ENCODE peak calls at places on chromosomes 6 and 20, in eight cellular contexts. S is left lung; K is left ventricle myocardium inferior; L is stomach; W is GM23248; T is aorta; G is effector memory CD4-positive, alpha-beta T cell; B is ascending aorta. R is an unnamed sample.

GRCh38 chr6:37530294-37530693 is 30.6 kb upstream of the CCDC167 start:
- DNase-seq in K (no peak), T (no peak), L (no peak), G (no peak), S (no peak), W (peak; percentile 27), B (no peak), R (no peak)

GRCh38 chr20:4151991-4152695 is 136.8 kb upstream of the RNF24 start:
- DNase-seq in S (no peak), G (no peak), T (peak; percentile 57), B (no peak), K (no peak), L (no peak), W (peak; percentile 53), R (peak; percentile 44)

GRCh38 chr6:37260063-37260843 is 2.3 kb upstream of the TMEM217 start:
- DNase-seq in L (no peak), S (no peak), B (no peak), K (no peak), W (no peak), G (no peak), T (no peak), R (no peak)

GRCh38 chr6:162408805-162409535 is 318.6 kb downstream of the PRKN start:
- DNase-seq in B (no peak), S (no peak), G (no peak), K (no peak), T (no peak), L (no peak), W (no peak), R (no peak)

GRCh38 chr6:161169060-161169459 is 104.8 kb downstream of the AGPAT4 start:
- DNase-seq in W (no peak), B (no peak), L (no peak), G (no peak), K (no peak), T (no peak), S (no peak), R (no peak)

GRCh38 chr20:3068075-3068474 is 3.3 kb upstream of the OXT start:
- DNase-seq in W (no peak), B (no peak), K (no peak), G (no peak), L (no peak), T (peak; percentile 44), S (no peak), R (no peak)

GRCh38 chr6:163554663-163555062 is 140.1 kb downstream of the QKI start:
- DNase-seq in B (peak; percentile 70), W (peak; percentile 65), S (no peak), K (peak; percentile 51), L (peak; percentile 59), G (peak; percentile 22), T (peak; percentile 80), R (no peak)

GRCh38 chr6:106748547-106749207 is 119.3 kb downstream of the QRSL1 start:
- DNase-seq in T (no peak), S (no peak), B (no peak), W (no peak), K (no peak), G (no peak), L (no peak), R (no peak)

GRCh38 chr20:42020316-42020715 is 402.1 kb upstream of the CHD6 start:
- DNase-seq in B (no peak), G (no peak), S (no peak), W (no peak), L (no peak), K (no peak), T (no peak), R (no peak)

GRCh38 chr20:38554986-38555385 is 26.0 kb upstream of the ADIG start:
- DNase-seq in W (no peak), S (no peak), T (no peak), K (no peak), B (no peak), L (no peak), G (no peak), R (no peak)

GRCh38 chr6:79525272-79526100 is 11.7 kb downstream of the LCA5 start:
- DNase-seq in L (no peak), T (no peak), G (no peak), S (no peak), W (peak; percentile 7), K (no peak), B (no peak), R (no peak)

GRCh38 chr20:21129861-21130260 is 4.0 kb downstream of the KIZ start:
- DNase-seq in B (no peak), T (no peak), S (no peak), K (no peak), G (no peak), L (no peak), W (no peak), R (no peak)

GRCh38 chr6:30836957-30837356 is 47.4 kb upstream of the DDR1 start:
- DNase-seq in T (no peak), W (peak; percentile 42), S (no peak), G (no peak), L (no peak), K (no peak), B (no peak), R (no peak)

GRCh38 chr6:123529058-123529457 is 107.7 kb downstream of the TRDN start:
- DNase-seq in S (no peak), T (no peak), K (no peak), L (no peak), B (no peak), W (no peak), G (no peak), R (no peak)

DNA sequence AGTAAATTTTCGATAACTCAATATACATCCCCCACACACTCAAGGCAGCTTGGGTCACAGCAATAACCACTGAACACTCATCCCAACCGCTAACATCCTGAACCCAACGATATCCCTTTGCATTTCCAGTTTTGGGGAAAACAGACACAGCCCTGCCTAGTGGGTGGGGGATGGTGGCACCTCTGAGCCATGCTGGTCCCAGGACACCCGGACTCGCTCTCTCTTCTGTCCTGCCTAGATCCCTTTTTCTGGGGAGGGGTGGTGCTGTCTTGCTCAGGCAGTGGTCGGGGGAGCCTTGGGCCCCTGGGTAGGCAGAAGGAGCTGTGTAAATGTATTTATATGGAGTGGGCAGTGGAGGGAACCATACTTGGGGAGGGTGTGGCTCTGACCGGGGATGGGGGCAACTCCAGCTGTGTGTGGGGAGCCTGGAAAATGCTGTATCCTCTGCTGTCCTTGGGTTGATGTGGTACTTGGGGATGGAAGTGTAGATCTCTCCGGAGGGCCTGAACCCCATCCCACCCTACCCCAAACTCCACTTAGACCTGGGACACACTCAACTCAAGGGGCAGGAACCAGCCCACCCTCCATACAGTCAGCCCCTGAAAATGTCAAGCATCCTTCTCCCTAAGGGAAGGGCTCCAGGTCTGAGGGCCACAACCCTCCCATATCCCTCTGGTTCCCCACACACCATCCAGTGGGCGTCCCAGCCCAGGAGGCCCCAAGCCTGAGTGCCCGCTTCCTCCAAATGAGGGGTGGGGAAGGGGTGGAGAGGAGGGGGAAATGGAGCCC is 23.7 kb upstream of the SLC22A7 start:
- DNase-seq in G (no peak), K (no peak), T (no peak), S (no peak), L (no peak), B (no peak), W (no peak), R (no peak)
- H3K27ac ChIP-seq in G (no peak overlapping the region), K (no peak overlapping the region), T (no peak overlapping the region), S (no peak overlapping the region), L (no peak overlapping the region), B (no peak overlapping the region), W (no peak overlapping the region), R (no peak overlapping the region)

DNA sequence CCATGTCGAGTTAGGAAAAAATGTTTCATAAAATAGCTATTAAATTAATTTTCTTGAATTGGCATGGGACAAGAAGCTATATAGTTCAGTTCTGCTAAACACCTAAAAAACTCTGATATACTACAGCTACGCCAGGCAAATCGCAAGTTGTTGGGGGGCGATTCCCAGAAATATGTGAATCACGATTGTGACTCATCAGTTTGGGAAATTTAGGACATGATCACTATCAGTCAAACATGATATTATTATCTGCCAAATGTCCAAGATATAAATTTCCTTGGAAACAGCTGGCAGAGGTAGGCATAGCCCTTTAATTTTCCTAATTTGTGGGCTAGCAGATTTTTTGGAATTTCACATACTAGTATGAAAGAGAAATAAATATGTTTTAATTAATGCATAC is 123.6 kb downstream of the ATXN1 start:
- DNase-seq in L (no peak), S (no peak), G (no peak), K (no peak), W (peak; percentile 5), T (no peak), B (no peak), R (no peak)
- H3K4me3 ChIP-seq in L (no peak overlapping the region), S (no peak overlapping the region), G (no peak overlapping the region), K (no peak overlapping the region), W (no peak overlapping the region), T (no peak overlapping the region), B (no peak overlapping the region), R (no peak overlapping the region)

GRCh38 chr20:50152394-50153152 is 950 bp downstream of the PEDS1 start:
- DNase-seq in S (no peak), G (no peak), L (no peak), T (no peak), B (no peak), W (peak; percentile 50), K (no peak), R (no peak)
- H3K4me1 ChIP-seq in S (peaks cover 21% of the 10 kb centered on the region), G (peaks cover 32% of the 10 kb centered on the region), L (peaks cover 62% of the 10 kb centered on the region), T (no peaks in the 10 kb centered on the region), B (peaks cover 7% of the 10 kb centered on the region), W (peaks cover 31% of the 10 kb centered on the region), K (peaks cover 66% of the 10 kb centered on the region), R (peaks cover 40% of the 10 kb centered on the region)

GRCh38 chr20:37526839-37527637 is 638 bp downstream of the BLCAP start:
- DNase-seq in S (no peak), T (no peak), L (peak; percentile 33), G (no peak), K (no peak), W (peak; percentile 72), B (peak; percentile 55), R (peak; percentile 82)

GRCh38 chr20:37526238-37526838 is 1.3 kb downstream of the BLCAP start:
- DNase-seq in S (no peak), L (no peak), W (peak; percentile 72), T (no peak), B (peak; percentile 59), G (no peak), K (no peak), R (peak; percentile 99)

GRCh38 chr20:37524221-37524700 is 3.2 kb downstream of the NNAT start:
- DNase-seq in G (no peak), T (no peak), K (no peak), W (no peak), B (peak; percentile 22), S (no peak), L (peak; percentile 13), R (peak; percentile 83)

GRCh38 chr20:37525810-37526209 is 1.9 kb downstream of the BLCAP start:
- DNase-seq in T (no peak), S (no peak), G (no peak), L (no peak), K (no peak), W (peak; percentile 9), B (no peak), R (peak; percentile 21)

DNA sequence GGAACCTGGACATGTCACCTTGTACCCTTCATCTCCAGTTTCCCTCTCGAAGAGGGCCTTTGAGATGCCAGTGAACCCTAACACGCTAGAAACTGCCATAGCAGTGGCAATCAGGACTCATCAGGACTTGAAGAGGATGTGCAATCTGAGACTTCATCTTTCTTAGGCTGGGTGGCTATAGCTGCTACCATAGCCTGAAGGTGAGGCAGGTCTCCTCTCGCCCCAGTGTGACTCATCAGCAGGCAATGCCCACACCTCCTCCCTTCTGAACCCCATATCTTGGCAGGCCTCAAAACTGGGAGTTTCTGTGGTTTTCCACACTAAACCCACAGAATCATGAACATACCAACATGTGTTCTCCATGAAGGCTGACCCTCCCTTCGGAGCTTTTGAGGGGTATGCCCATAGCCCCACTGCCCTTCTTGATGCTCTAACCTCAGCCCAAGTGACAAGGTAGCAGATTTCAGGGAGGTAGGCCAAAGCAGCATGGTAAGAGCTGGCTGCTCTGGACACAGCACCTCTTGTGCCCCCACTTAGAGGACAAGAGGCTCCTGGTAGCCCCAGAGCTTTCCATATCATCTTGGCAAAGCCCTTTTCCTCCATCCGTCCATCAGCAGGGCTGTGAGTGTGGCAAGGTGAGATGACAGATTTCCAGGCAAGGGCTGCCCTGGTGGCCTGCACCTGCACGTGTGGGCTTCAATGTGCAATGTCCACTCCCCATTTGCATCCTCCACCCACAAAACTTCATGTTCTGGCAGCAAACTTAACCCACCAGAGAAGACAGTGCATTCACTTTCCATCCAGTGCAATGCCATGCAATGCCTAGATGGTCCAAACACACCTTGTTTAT is 2.6 kb downstream of the BLCAP start:
- DNase-seq in T (no peak), B (peak; percentile 27), G (peak; percentile 9), S (no peak), K (no peak), L (peak; percentile 23), W (peak; percentile 57), R (peak; percentile 100)
- H3K27ac ChIP-seq in T (no peak overlapping the region), B (no peak overlapping the region), G (no peak overlapping the region), S (peak overlapping the region; percentile 28), K (peak overlapping the region; percentile 94), L (peak overlapping the region; percentile 18), W (peak overlapping the region; percentile 11), R (peak overlapping the region; percentile 98)